ENCODE peak calls at places on chromosomes 4 and X, in nine cellular contexts. B, Z, S, V, F, Y, U, Q and W are unnamed samples.

GRCh38 chr4:161457311-161457710 is 706.5 kb downstream of the FSTL5 start:
- DNase-seq in B (peak), V (no peak), Z (no peak), U (no peak), S (no peak), Q (no peak), Y (no peak), F (no peak), W (no peak)

GRCh38 chr4:85870298-85871083 is 395.5 kb downstream of the ARHGAP24 start:
- DNase-seq in Q (no peak), F (no peak), Z (no peak), U (no peak), V (no peak), B (no peak), Y (no peak), S (no peak), W (no peak)

GRCh38 chr4:83651846-83652245 is 115.9 kb downstream of the GPAT3 start:
- DNase-seq in F (no peak), V (no peak), Y (no peak), B (no peak), U (no peak), S (no peak), Q (no peak), Z (no peak), W (no peak)

GRCh38 chr4:146520894-146521542 is 722 bp downstream of the SLC10A7 start:
- DNase-seq in F (peak), Y (peak), V (peak), Z (no peak), B (peak), S (peak), U (peak), Q (no peak), W (peak)

GRCh38 chr4:158826882-158827281 is 58.1 kb downstream of the FNIP2 start:
- DNase-seq in Q (no peak), Y (peak), U (no peak), S (no peak), B (no peak), Z (no peak), V (no peak), F (no peak), W (no peak)

GRCh38 chr4:138114434-138114833 is 127.7 kb downstream of the SLC7A11 start:
- DNase-seq in F (peak), S (peak), V (no peak), Z (no peak), U (peak), Q (no peak), Y (no peak), B (peak), W (peak)

GRCh38 chrX:56793112-56793430 is 64.0 kb downstream of the NBDY start:
- DNase-seq in Q (no peak), Y (no peak), B (no peak), U (no peak), S (no peak), V (no peak), F (no peak), Z (no peak), W (no peak)

GRCh38 chr4:6541789-6542188 is 33.2 kb upstream of the MAN2B2 start:
- DNase-seq in S (no peak), Q (no peak), F (no peak), Y (no peak), V (no peak), Z (no peak), B (no peak), U (no peak), W (no peak)

GRCh38 chrX:53280703-53281320 is 572 bp downstream of the IQSEC2 start:
- DNase-seq in F (peak), Q (no peak), S (peak), Y (no peak), B (peak), V (peak), Z (no peak), U (no peak), W (no peak)

GRCh38 chr4:47933798-47934197 is 19.4 kb upstream of the NFXL1 start:
- DNase-seq in U (peak), B (peak), Y (no peak), F (peak), Q (no peak), S (peak), Z (no peak), V (peak), W (peak)

GRCh38 chr4:71377561-71377960 is 38.7 kb downstream of the SLC4A4 start:
- DNase-seq in Q (no peak), U (no peak), Y (no peak), S (peak), Z (no peak), B (peak), V (peak), F (peak), W (no peak)

GRCh38 chr4:185638548-185639301 is 103.4 kb upstream of the PDLIM3 start:
- DNase-seq in F (peak), U (no peak), Y (no peak), V (no peak), S (no peak), Q (no peak), Z (no peak), B (no peak), W (no peak)

GRCh38 chr4:26308573-26308972 is 12.2 kb upstream of the RBPJ start:
- DNase-seq in B (no peak), F (no peak), Q (no peak), Z (no peak), S (no peak), V (no peak), U (no peak), Y (no peak), W (no peak)

GRCh38 chr4:95507561-95507960 is 41.2 kb downstream of the UNC5C start:
- DNase-seq in Y (no peak), B (no peak), F (no peak), Z (no peak), Q (no peak), V (no peak), S (no peak), U (no peak), W (no peak)

GRCh38 chrX:69503228-69503834 is 795 bp upstream of the NALF2 start:
- DNase-seq in S (no peak), V (no peak), Q (no peak), Y (peak), B (no peak), U (no peak), Z (no peak), F (peak), W (no peak)

DNA sequence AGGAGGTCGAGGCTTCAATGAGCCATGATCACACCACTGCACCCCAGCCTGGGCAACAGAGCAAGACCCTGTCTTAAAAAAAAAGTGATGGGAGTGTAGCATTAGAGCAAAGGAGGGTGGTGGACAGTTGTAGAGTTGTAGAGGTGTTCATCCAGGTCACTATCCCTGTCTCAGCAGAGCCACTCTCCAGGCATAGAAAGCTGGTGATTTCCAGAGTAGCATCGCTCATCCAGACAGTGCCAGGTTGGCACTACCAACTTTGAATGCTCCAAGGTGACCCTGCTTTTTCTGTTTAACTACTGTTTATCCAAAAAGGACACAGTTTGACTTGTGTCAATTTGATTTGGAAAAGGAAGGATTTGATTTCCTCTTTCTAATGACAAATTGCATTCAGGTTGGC is 147.3 kb downstream of the USP46 start:
- DNase-seq in F (no peak), Z (no peak), B (no peak), V (no peak), U (no peak), Q (no peak), S (no peak), Y (no peak), W (no peak)
- TF ChIP-seq CTCF in F (no peak), Z (no peak), B (no peak), V (no peak), U (no peak), Q (no peak), S (no peak), Y (no peak), W (no peak)

DNA sequence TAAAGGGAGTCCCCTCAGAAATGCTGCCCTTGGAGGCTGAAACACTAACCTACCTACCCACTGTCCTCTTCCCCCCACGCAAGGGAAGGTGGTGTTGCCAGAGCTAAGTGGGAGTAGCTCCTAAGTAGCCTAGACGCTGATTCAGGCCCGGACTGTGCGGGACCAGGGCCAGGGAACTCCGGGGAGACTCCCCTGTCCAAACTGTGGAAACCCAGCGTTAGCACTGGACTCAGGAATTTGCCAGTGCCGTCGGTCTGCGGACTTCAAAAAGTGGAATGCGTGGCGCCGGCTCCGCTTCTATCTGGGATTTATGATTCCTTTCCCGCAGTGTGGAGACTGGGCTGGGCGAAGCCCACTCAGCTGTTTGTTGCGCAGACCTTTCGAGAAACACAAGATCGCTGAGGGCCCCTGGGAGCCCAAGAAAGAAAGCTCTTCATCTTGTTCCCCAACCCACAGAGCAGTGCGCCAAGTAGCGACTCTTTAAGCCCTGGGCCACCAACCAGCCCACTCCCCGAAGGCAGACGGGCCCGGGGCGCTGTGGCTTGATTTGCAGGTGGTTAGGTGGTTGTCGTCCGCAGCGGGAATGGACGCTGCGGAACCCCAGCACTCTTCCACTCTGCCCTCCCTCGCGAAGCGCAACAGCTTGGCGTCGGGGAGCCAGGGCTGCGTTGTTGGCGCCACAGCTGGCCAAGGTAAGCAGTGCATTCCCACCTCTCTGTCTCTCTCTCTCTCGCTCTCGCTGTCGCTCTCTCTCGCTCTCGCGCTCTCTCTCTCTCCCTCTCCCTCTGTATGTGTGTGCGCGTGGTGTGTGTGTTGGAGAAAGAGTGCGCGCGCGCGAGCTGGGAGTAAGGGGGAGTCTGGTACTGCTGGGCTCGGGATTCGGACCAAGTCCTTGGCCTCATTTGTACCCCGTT is 2.0 kb downstream of the TMEM255A start:
- DNase-seq in S (peak), U (peak), Y (peak), Z (peak), B (peak), F (peak), V (peak), Q (peak), W (peak)
- TF ChIP-seq CTCF in S (no peak), U (peak), Y (no peak), Z (no peak), B (peak), F (peak), V (peak), Q (no peak), W (peak)

GRCh38 chr4:107546637-107547036 is 173.4 kb downstream of the PAPSS1 start:
- DNase-seq in V (no peak), Y (no peak), F (no peak), B (peak), S (no peak), U (no peak), Z (no peak), Q (no peak), W (no peak)
- TF ChIP-seq CTCF in V (no peak), Y (no peak), F (no peak), B (no peak), S (no peak), U (no peak), Z (no peak), Q (no peak), W (no peak)

GRCh38 chr4:130563185-130563890 is 1467.4 kb downstream of the C4orf33 start:
- DNase-seq in Y (no peak), U (no peak), Q (no peak), B (peak), V (peak), Z (peak), S (peak), F (peak), W (no peak)
- TF ChIP-seq CTCF in Y (no peak), U (no peak), Q (peak), B (peak), V (peak), Z (no peak), S (no peak), F (peak), W (no peak)